ENCODE peak calls at places on chromosomes 16 and 17, in eight cellular contexts. One of them, this sample, is unnamed.

GRCh38 chr17:5759501-5759925 is 175.2 kb upstream of the NLRP1 start:
- DNase-seq in endothelial cell: no peak
- DNase-seq in activated B cell treated with CpG ODN at 0.5 μM for 24 hours: no peak
- DNase-seq in uterus: no peak
- DNase-seq in GM06990: no peak
- DNase-seq in WTC11: no peak
- DNase-seq in psoas muscle: no peak
- DNase-seq in left lung: no peak
- DNase-seq in this sample: no peak

GRCh38 chr16:84574191-84574590 is 43.7 kb downstream of the COTL1 start:
- DNase-seq in activated B cell treated with CpG ODN at 0.5 μM for 24 hours: no peak
- DNase-seq in endothelial cell: no peak
- DNase-seq in psoas muscle: peak; percentile 35
- DNase-seq in WTC11: peak; percentile 31
- DNase-seq in left lung: no peak
- DNase-seq in uterus: no peak
- DNase-seq in GM06990: no peak
- DNase-seq in this sample: no peak

GRCh38 chr16:71338193-71338592 is 20.3 kb upstream of the CALB2 start:
- DNase-seq in left lung: no peak
- DNase-seq in activated B cell treated with CpG ODN at 0.5 μM for 24 hours: no peak
- DNase-seq in WTC11: no peak
- DNase-seq in psoas muscle: no peak
- DNase-seq in uterus: no peak
- DNase-seq in endothelial cell: no peak
- DNase-seq in GM06990: no peak
- DNase-seq in this sample: no peak

GRCh38 chr17:63481488-63481870 is 4.6 kb downstream of the ACE start:
- DNase-seq in activated B cell treated with CpG ODN at 0.5 μM for 24 hours: no peak
- DNase-seq in psoas muscle: no peak
- DNase-seq in endothelial cell: no peak
- DNase-seq in left lung: no peak
- DNase-seq in WTC11: no peak
- DNase-seq in GM06990: no peak
- DNase-seq in uterus: no peak
- DNase-seq in this sample: no peak

GRCh38 chr16:12833939-12834338 is 30.3 kb upstream of the CPPED1 start:
- DNase-seq in WTC11: peak; percentile 23
- DNase-seq in activated B cell treated with CpG ODN at 0.5 μM for 24 hours: no peak
- DNase-seq in GM06990: no peak
- DNase-seq in psoas muscle: no peak
- DNase-seq in endothelial cell: no peak
- DNase-seq in left lung: no peak
- DNase-seq in uterus: no peak
- DNase-seq in this sample: no peak

GRCh38 chr17:63647936-63648335 is 25.7 kb downstream of the MAP3K3 start:
- DNase-seq in endothelial cell: no peak
- DNase-seq in left lung: no peak
- DNase-seq in GM06990: no peak
- DNase-seq in psoas muscle: no peak
- DNase-seq in uterus: no peak
- DNase-seq in activated B cell treated with CpG ODN at 0.5 μM for 24 hours: no peak
- DNase-seq in WTC11: no peak
- DNase-seq in this sample: no peak

GRCh38 chr17:2972749-2973148 is 90.7 kb downstream of the OR1D5 start:
- DNase-seq in GM06990: no peak
- DNase-seq in activated B cell treated with CpG ODN at 0.5 μM for 24 hours: no peak
- DNase-seq in psoas muscle: no peak
- DNase-seq in left lung: no peak
- DNase-seq in endothelial cell: no peak
- DNase-seq in uterus: no peak
- DNase-seq in WTC11: no peak
- DNase-seq in this sample: no peak

GRCh38 chr16:84983308-84983707 is 28.0 kb downstream of the ZDHHC7 start:
- DNase-seq in endothelial cell: no peak
- DNase-seq in GM06990: no peak
- DNase-seq in psoas muscle: no peak
- DNase-seq in uterus: no peak
- DNase-seq in left lung: peak; percentile 63
- DNase-seq in activated B cell treated with CpG ODN at 0.5 μM for 24 hours: no peak
- DNase-seq in WTC11: no peak
- DNase-seq in this sample: no peak

GRCh38 chr16:89120281-89120680 is 26.6 kb downstream of the ACSF3 start:
- DNase-seq in uterus: no peak
- DNase-seq in left lung: no peak
- DNase-seq in endothelial cell: no peak
- DNase-seq in activated B cell treated with CpG ODN at 0.5 μM for 24 hours: no peak
- DNase-seq in WTC11: no peak
- DNase-seq in GM06990: peak; percentile 15
- DNase-seq in psoas muscle: peak; percentile 25
- DNase-seq in this sample: no peak

GRCh38 chr16:2056077-2056476 is 8.3 kb downstream of the TSC2 start:
- DNase-seq in uterus: no peak
- DNase-seq in psoas muscle: no peak
- DNase-seq in left lung: no peak
- DNase-seq in endothelial cell: no peak
- DNase-seq in WTC11: no peak
- DNase-seq in GM06990: no peak
- DNase-seq in activated B cell treated with CpG ODN at 0.5 μM for 24 hours: no peak
- DNase-seq in this sample: no peak
- TF ChIP-seq CTCF in uterus: no peak
- TF ChIP-seq CTCF in psoas muscle: peak; percentile 11
- TF ChIP-seq CTCF in left lung: no peak
- TF ChIP-seq CTCF in endothelial cell: no peak
- TF ChIP-seq CTCF in WTC11: no peak
- TF ChIP-seq CTCF in GM06990: peak; percentile 13
- TF ChIP-seq CTCF in activated B cell treated with CpG ODN at 0.5 μM for 24 hours: no peak
- TF ChIP-seq CTCF in this sample: no peak

DNA sequence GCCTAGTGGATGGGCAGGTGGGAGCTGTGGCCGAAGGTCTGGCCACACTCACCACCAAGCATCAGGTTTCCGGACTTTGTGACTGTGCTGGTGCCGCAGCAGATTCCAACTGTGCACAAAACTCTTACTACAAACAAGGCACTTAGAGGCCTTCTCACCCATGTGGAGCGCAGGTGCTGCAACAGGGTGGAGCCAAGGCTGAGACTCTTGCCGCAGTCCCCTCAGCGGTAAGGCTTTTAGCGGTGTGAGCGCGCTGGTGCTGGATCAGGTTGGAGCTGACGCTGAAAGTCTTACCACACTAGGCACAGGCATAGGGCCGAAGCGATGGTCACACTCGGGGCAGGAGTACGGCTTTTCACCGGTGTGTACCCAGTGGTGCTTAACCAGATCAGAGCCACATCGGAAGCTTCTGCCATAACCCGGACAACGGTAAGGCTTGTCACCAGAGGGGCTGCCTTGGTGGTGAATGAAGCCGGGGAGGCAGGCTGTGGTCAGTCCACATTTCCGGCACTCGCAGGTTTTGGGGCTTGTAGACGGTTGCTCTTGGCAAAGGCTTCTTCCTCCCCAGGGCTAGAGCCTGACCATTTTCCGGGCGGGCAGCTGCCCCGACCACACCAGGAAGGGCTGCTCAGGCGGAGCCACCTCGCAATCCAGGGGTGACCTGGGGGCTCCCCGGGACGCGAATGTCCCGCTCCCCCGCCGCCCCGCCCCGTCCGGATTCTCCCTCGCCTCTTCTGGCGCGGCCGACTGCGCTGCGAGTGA is 1.0 kb upstream of the ARMC5 start:
- DNase-seq in left lung: peak; percentile 70
- DNase-seq in activated B cell treated with CpG ODN at 0.5 μM for 24 hours: peak; percentile 45
- DNase-seq in WTC11: peak; percentile 52
- DNase-seq in uterus: no peak
- DNase-seq in endothelial cell: peak; percentile 35
- DNase-seq in GM06990: peak; percentile 75
- DNase-seq in psoas muscle: peak; percentile 89
- DNase-seq in this sample: peak; percentile 58
- TF ChIP-seq CTCF in left lung: no peak
- TF ChIP-seq CTCF in activated B cell treated with CpG ODN at 0.5 μM for 24 hours: no peak
- TF ChIP-seq CTCF in WTC11: no peak
- TF ChIP-seq CTCF in uterus: no peak
- TF ChIP-seq CTCF in endothelial cell: no peak
- TF ChIP-seq CTCF in GM06990: no peak
- TF ChIP-seq CTCF in psoas muscle: no peak
- TF ChIP-seq CTCF in this sample: peak; percentile 11

DNA sequence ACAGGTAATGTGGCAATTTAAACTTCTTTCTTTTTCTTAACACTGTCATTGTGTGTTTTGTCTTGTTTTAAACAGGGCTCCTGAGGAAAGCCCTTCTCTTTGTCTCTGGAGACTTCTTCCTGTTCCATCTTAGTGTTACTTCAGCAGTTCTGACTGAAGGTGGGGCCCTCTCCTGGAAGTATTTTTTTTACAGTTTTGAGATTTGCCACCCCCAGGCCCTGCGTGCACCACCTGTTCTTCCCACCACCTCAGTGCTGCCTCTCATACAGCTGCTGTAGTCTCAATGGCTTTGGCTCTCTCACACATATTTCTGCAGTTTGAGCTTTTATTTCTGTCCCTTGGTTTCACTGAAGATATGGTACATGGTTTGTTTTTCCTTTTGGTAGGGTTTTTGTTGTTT is 52.5 kb upstream of the ALDH3A1 start:
- DNase-seq in activated B cell treated with CpG ODN at 0.5 μM for 24 hours: no peak
- DNase-seq in GM06990: no peak
- DNase-seq in psoas muscle: no peak
- DNase-seq in endothelial cell: no peak
- DNase-seq in WTC11: no peak
- DNase-seq in uterus: no peak
- DNase-seq in left lung: no peak
- DNase-seq in this sample: no peak
- TF ChIP-seq CTCF in activated B cell treated with CpG ODN at 0.5 μM for 24 hours: no peak
- TF ChIP-seq CTCF in GM06990: peak; percentile 1
- TF ChIP-seq CTCF in psoas muscle: no peak
- TF ChIP-seq CTCF in endothelial cell: no peak
- TF ChIP-seq CTCF in WTC11: no peak
- TF ChIP-seq CTCF in uterus: no peak
- TF ChIP-seq CTCF in left lung: no peak
- TF ChIP-seq CTCF in this sample: no peak

DNA sequence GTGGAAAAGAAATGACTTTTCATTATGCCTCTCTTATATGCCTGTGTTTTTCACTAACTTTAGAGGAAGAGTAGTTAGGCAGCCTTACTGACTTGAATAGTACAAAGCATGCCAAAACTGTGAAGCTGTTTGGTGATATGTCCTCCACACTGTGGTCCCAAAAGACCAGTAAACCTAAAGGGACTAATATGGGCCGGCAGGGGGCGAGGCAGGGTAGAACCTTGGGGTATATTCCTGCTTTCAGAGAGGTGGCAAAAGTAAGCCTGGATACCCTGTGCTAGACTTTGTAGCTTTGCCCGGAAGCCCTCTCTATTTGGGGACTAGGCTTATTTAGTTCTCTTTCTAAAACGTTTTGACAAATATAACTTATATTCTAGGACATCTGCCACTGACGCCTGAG is 36.5 kb upstream of the VWA3A start:
- DNase-seq in left lung: no peak
- DNase-seq in endothelial cell: peak; percentile 48
- DNase-seq in psoas muscle: no peak
- DNase-seq in WTC11: peak; percentile 73
- DNase-seq in GM06990: no peak
- DNase-seq in uterus: no peak
- DNase-seq in activated B cell treated with CpG ODN at 0.5 μM for 24 hours: no peak
- DNase-seq in this sample: no peak
- TF ChIP-seq CTCF in left lung: no peak
- TF ChIP-seq CTCF in endothelial cell: peak; percentile 54
- TF ChIP-seq CTCF in psoas muscle: no peak
- TF ChIP-seq CTCF in WTC11: peak; percentile 47
- TF ChIP-seq CTCF in GM06990: no peak
- TF ChIP-seq CTCF in uterus: no peak
- TF ChIP-seq CTCF in activated B cell treated with CpG ODN at 0.5 μM for 24 hours: no peak
- TF ChIP-seq CTCF in this sample: no peak